ENCODE peak calls at places on chromosome 12, in ten cellular contexts. One of them, this sample, is unnamed.

GRCh38 chr12:99957866-99958466 is 26.8 kb downstream of the ANKS1B start:
- DNase-seq in colonic mucosa: no peak
- DNase-seq in heart right ventricle: no peak
- DNase-seq in psoas muscle: no peak
- DNase-seq in HL-60: no peak
- DNase-seq in mesenchymal stem cell: peak; percentile 3
- DNase-seq in fibroblast of lung: no peak
- DNase-seq in left lung: no peak
- DNase-seq in lung: no peak
- DNase-seq in heart left ventricle: no peak
- DNase-seq in this sample: no peak

GRCh38 chr12:44961887-44962286 is 85.8 kb upstream of the NELL2 start:
- DNase-seq in colonic mucosa: no peak
- DNase-seq in heart right ventricle: no peak
- DNase-seq in psoas muscle: no peak
- DNase-seq in HL-60: no peak
- DNase-seq in mesenchymal stem cell: no peak
- DNase-seq in fibroblast of lung: no peak
- DNase-seq in left lung: no peak
- DNase-seq in lung: no peak
- DNase-seq in heart left ventricle: no peak
- DNase-seq in this sample: no peak

GRCh38 chr12:113942209-113942608 is 23.9 kb downstream of the RBM19 start:
- DNase-seq in colonic mucosa: no peak
- DNase-seq in heart right ventricle: no peak
- DNase-seq in psoas muscle: no peak
- DNase-seq in HL-60: no peak
- DNase-seq in mesenchymal stem cell: no peak
- DNase-seq in fibroblast of lung: no peak
- DNase-seq in left lung: no peak
- DNase-seq in lung: no peak
- DNase-seq in heart left ventricle: no peak
- DNase-seq in this sample: no peak

GRCh38 chr12:109735051-109735521 is 21.5 kb downstream of the FAM222A start:
- DNase-seq in colonic mucosa: no peak
- DNase-seq in heart right ventricle: no peak
- DNase-seq in psoas muscle: peak; percentile 23
- DNase-seq in HL-60: no peak
- DNase-seq in mesenchymal stem cell: no peak
- DNase-seq in fibroblast of lung: no peak
- DNase-seq in left lung: peak; percentile 24
- DNase-seq in lung: no peak
- DNase-seq in heart left ventricle: peak; percentile 11
- DNase-seq in this sample: peak; percentile 8

GRCh38 chr12:126936181-126936851 is 1330.7 kb upstream of the TMEM132C start:
- DNase-seq in colonic mucosa: no peak
- DNase-seq in heart right ventricle: peak; percentile 62
- DNase-seq in psoas muscle: peak; percentile 45
- DNase-seq in HL-60: no peak
- DNase-seq in mesenchymal stem cell: no peak
- DNase-seq in fibroblast of lung: no peak
- DNase-seq in left lung: no peak
- DNase-seq in lung: peak; percentile 30
- DNase-seq in heart left ventricle: peak; percentile 44
- DNase-seq in this sample: no peak

GRCh38 chr12:80576641-80577418 is 130.6 kb upstream of the MYF6 start:
- DNase-seq in colonic mucosa: no peak
- DNase-seq in heart right ventricle: no peak
- DNase-seq in psoas muscle: no peak
- DNase-seq in HL-60: no peak
- DNase-seq in mesenchymal stem cell: no peak
- DNase-seq in fibroblast of lung: no peak
- DNase-seq in left lung: no peak
- DNase-seq in lung: no peak
- DNase-seq in heart left ventricle: no peak
- DNase-seq in this sample: no peak

GRCh38 chr12:111238075-111238734 is 130.7 kb downstream of the PHETA1 start:
- DNase-seq in colonic mucosa: no peak
- DNase-seq in heart right ventricle: no peak
- DNase-seq in psoas muscle: no peak
- DNase-seq in HL-60: no peak
- DNase-seq in mesenchymal stem cell: no peak
- DNase-seq in fibroblast of lung: no peak
- DNase-seq in left lung: no peak
- DNase-seq in lung: no peak
- DNase-seq in heart left ventricle: no peak
- DNase-seq in this sample: no peak

GRCh38 chr12:87280356-87280755 is 748.8 kb downstream of the C12orf50 start:
- DNase-seq in colonic mucosa: no peak
- DNase-seq in heart right ventricle: no peak
- DNase-seq in psoas muscle: no peak
- DNase-seq in HL-60: no peak
- DNase-seq in mesenchymal stem cell: no peak
- DNase-seq in fibroblast of lung: no peak
- DNase-seq in left lung: no peak
- DNase-seq in lung: no peak
- DNase-seq in heart left ventricle: no peak
- DNase-seq in this sample: no peak

DNA sequence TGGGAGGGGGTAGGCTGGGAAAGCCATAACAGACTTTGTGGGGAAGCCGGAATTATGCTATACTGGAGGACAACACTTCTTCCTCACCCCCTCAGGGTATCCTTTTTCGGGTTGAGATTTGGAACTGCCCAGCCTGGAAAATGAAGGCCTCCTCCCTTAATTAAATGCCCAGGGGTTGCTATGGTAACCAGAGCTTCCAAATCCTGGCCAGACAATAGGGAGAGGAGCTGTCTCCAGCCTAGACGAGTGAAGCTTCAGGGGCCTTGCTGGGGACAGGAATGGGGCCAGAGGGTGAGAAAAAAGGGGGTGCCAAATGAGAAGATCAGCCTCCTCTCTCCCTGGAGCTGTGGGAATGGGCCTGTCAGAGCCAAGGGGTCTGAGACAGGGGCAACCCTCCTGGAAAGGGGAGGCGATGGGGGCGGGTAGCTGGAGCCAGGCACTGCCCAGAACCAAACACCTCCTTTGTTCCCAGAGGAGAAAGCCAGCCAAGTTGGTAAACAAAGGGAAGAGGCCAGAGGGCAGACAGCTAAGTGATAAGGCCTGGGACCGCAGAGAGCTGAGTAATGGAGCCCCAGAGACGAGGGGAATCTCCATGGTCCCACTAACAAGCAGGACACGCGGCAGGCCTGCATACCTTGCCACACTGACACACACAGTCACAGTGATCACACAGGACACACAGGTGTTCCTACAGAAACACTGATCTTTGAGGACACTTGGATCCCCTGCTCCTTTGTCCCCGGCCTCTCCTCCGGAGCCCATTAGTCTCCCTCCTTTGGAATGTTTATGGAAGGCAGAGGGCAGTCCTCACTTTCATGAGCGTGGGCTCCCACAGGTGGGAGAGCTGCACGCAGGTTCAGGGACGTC is 17.9 kb upstream of the RND1 start:
- DNase-seq in colonic mucosa: peak; percentile 37
- DNase-seq in heart right ventricle: no peak
- DNase-seq in psoas muscle: no peak
- DNase-seq in HL-60: no peak
- DNase-seq in mesenchymal stem cell: peak; percentile 60
- DNase-seq in fibroblast of lung: no peak
- DNase-seq in left lung: no peak
- DNase-seq in lung: no peak
- DNase-seq in heart left ventricle: no peak
- DNase-seq in this sample: no peak
- H3K4me3 ChIP-seq in colonic mucosa: no peak overlapping the region
- H3K4me3 ChIP-seq in heart right ventricle: no peak overlapping the region
- H3K4me3 ChIP-seq in psoas muscle: no peak overlapping the region
- H3K4me3 ChIP-seq in HL-60: no peak overlapping the region
- H3K4me3 ChIP-seq in mesenchymal stem cell: no peak overlapping the region
- H3K4me3 ChIP-seq in fibroblast of lung: no peak overlapping the region
- H3K4me3 ChIP-seq in left lung: no peak overlapping the region
- H3K4me3 ChIP-seq in lung: no peak overlapping the region
- H3K4me3 ChIP-seq in heart left ventricle: no peak overlapping the region
- H3K4me3 ChIP-seq in this sample: no peak overlapping the region

GRCh38 chr12:6919588-6919987 is 5.2 kb downstream of the ENO2 start:
- DNase-seq in colonic mucosa: no peak
- DNase-seq in heart right ventricle: no peak
- DNase-seq in psoas muscle: no peak
- DNase-seq in HL-60: no peak
- DNase-seq in mesenchymal stem cell: no peak
- DNase-seq in fibroblast of lung: no peak
- DNase-seq in left lung: peak; percentile 9
- DNase-seq in lung: no peak
- DNase-seq in heart left ventricle: no peak
- DNase-seq in this sample: no peak

GRCh38 chr12:6923003-6923732 is 4.6 kb upstream of the ATN1 start:
- DNase-seq in colonic mucosa: no peak
- DNase-seq in heart right ventricle: no peak
- DNase-seq in psoas muscle: no peak
- DNase-seq in HL-60: no peak
- DNase-seq in mesenchymal stem cell: no peak
- DNase-seq in fibroblast of lung: no peak
- DNase-seq in left lung: no peak
- DNase-seq in lung: no peak
- DNase-seq in heart left ventricle: no peak
- DNase-seq in this sample: no peak

GRCh38 chr12:6921539-6921938 is 6.2 kb upstream of the ATN1 start:
- DNase-seq in colonic mucosa: no peak
- DNase-seq in heart right ventricle: no peak
- DNase-seq in psoas muscle: no peak
- DNase-seq in HL-60: no peak
- DNase-seq in mesenchymal stem cell: no peak
- DNase-seq in fibroblast of lung: no peak
- DNase-seq in left lung: peak; percentile 10
- DNase-seq in lung: no peak
- DNase-seq in heart left ventricle: no peak
- DNase-seq in this sample: peak; percentile 51

GRCh38 chr12:6923851-6924250 is 3.9 kb upstream of the ATN1 start:
- DNase-seq in colonic mucosa: no peak
- DNase-seq in heart right ventricle: no peak
- DNase-seq in psoas muscle: no peak
- DNase-seq in HL-60: no peak
- DNase-seq in mesenchymal stem cell: no peak
- DNase-seq in fibroblast of lung: no peak
- DNase-seq in left lung: no peak
- DNase-seq in lung: no peak
- DNase-seq in heart left ventricle: no peak
- DNase-seq in this sample: peak; percentile 69

DNA sequence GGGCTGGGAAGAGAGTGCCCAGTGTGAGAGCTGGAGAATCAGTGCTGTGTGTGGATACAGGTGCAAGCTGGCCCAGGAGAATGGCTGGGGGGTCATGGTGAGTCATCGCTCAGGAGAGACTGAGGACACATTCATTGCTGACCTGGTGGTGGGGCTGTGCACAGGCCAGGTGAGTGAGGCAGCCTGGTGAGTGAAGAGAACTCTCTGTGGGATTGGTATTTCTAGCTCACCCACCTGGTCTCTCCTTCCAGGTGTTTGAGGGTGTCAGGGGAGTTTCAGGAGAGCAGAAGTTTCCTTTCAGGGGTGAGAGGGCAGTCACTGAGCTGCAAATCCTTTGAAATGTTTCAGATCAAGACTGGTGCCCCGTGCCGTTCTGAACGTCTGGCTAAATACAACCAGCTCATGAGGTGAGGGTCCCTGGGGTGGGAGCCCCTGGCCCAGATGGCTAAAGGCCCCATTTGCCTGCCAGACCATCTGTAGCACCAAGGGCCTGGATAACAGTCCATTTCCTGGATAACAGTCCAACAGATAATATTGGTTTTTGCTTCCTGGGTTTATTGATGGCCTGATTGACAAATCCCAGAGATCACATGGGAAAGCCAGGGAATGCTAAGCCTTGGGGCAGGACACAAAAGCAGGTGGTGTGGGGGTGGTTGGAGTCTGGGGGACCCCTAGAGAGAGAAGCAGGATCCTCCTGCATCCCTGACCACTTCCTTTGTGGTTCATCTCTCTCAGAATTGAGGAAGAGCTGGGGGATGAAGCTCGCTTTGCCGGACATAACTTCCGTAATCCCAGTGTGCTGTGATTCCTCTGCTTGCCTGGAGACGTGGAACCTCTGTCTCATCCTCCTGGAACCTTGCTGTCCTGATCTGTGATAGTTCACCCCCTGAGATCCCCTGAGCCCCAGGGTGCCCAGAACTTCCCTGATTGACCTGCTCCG is 5.5 kb upstream of the ATN1 start:
- DNase-seq in colonic mucosa: no peak
- DNase-seq in heart right ventricle: no peak
- DNase-seq in psoas muscle: no peak
- DNase-seq in HL-60: no peak
- DNase-seq in mesenchymal stem cell: no peak
- DNase-seq in fibroblast of lung: no peak
- DNase-seq in left lung: peak; percentile 29
- DNase-seq in lung: no peak
- DNase-seq in heart left ventricle: no peak
- DNase-seq in this sample: peak; percentile 62
- H3K27ac ChIP-seq in colonic mucosa: no peak overlapping the region
- H3K27ac ChIP-seq in heart right ventricle: no peak overlapping the region
- H3K27ac ChIP-seq in psoas muscle: no peak overlapping the region
- H3K27ac ChIP-seq in HL-60: no peak overlapping the region
- H3K27ac ChIP-seq in mesenchymal stem cell: no peak overlapping the region
- H3K27ac ChIP-seq in fibroblast of lung: no peak overlapping the region
- H3K27ac ChIP-seq in left lung: peak overlapping the region; percentile 18
- H3K27ac ChIP-seq in lung: no peak overlapping the region
- H3K27ac ChIP-seq in heart left ventricle: no peak overlapping the region
- H3K27ac ChIP-seq in this sample: no peak overlapping the region

GRCh38 chr12:6960291-6961277 is 9.4 kb downstream of the PTPN6 start:
- DNase-seq in colonic mucosa: peak; percentile 45
- DNase-seq in heart right ventricle: no peak
- DNase-seq in psoas muscle: peak; percentile 46
- DNase-seq in HL-60: no peak
- DNase-seq in mesenchymal stem cell: no peak
- DNase-seq in fibroblast of lung: peak; percentile 33
- DNase-seq in left lung: no peak
- DNase-seq in lung: no peak
- DNase-seq in heart left ventricle: peak; percentile 20
- DNase-seq in this sample: peak; percentile 65

GRCh38 chr12:6959376-6960290 is 8.5 kb downstream of the PTPN6 start:
- DNase-seq in colonic mucosa: peak; percentile 21
- DNase-seq in heart right ventricle: peak; percentile 65
- DNase-seq in psoas muscle: peak; percentile 63
- DNase-seq in HL-60: peak; percentile 75
- DNase-seq in mesenchymal stem cell: no peak
- DNase-seq in fibroblast of lung: no peak
- DNase-seq in left lung: no peak
- DNase-seq in lung: no peak
- DNase-seq in heart left ventricle: no peak
- DNase-seq in this sample: no peak

GRCh38 chr12:6962285-6963015 is 8.0 kb downstream of the PHB2 start:
- DNase-seq in colonic mucosa: peak; percentile 91
- DNase-seq in heart right ventricle: no peak
- DNase-seq in psoas muscle: no peak
- DNase-seq in HL-60: no peak
- DNase-seq in mesenchymal stem cell: no peak
- DNase-seq in fibroblast of lung: no peak
- DNase-seq in left lung: peak; percentile 81
- DNase-seq in lung: peak; percentile 82
- DNase-seq in heart left ventricle: peak; percentile 22
- DNase-seq in this sample: no peak

GRCh38 chr12:6961695-6962284 is 8.7 kb downstream of the PHB2 start:
- DNase-seq in colonic mucosa: peak; percentile 78
- DNase-seq in heart right ventricle: peak; percentile 72
- DNase-seq in psoas muscle: peak; percentile 81
- DNase-seq in HL-60: no peak
- DNase-seq in mesenchymal stem cell: peak; percentile 91
- DNase-seq in fibroblast of lung: peak; percentile 63
- DNase-seq in left lung: peak; percentile 76
- DNase-seq in lung: peak; percentile 69
- DNase-seq in heart left ventricle: peak; percentile 61
- DNase-seq in this sample: peak; percentile 57

GRCh38 chr12:6961278-6961694 is 9.2 kb downstream of the PHB2 start:
- DNase-seq in colonic mucosa: peak; percentile 69
- DNase-seq in heart right ventricle: peak; percentile 50
- DNase-seq in psoas muscle: peak; percentile 86
- DNase-seq in HL-60: no peak
- DNase-seq in mesenchymal stem cell: peak; percentile 50
- DNase-seq in fibroblast of lung: no peak
- DNase-seq in left lung: peak; percentile 88
- DNase-seq in lung: peak; percentile 75
- DNase-seq in heart left ventricle: peak; percentile 58
- DNase-seq in this sample: peak; percentile 56
- H3K4me3 ChIP-seq in colonic mucosa: no peak overlapping the region
- H3K4me3 ChIP-seq in heart right ventricle: no peak overlapping the region
- H3K4me3 ChIP-seq in psoas muscle: peak overlapping the region; percentile 13
- H3K4me3 ChIP-seq in HL-60: no peak overlapping the region
- H3K4me3 ChIP-seq in mesenchymal stem cell: no peak overlapping the region
- H3K4me3 ChIP-seq in fibroblast of lung: no peak overlapping the region
- H3K4me3 ChIP-seq in left lung: peak overlapping the region; percentile 47
- H3K4me3 ChIP-seq in lung: no peak overlapping the region
- H3K4me3 ChIP-seq in heart left ventricle: peak overlapping the region; percentile 43
- H3K4me3 ChIP-seq in this sample: no peak overlapping the region

GRCh38 chr12:82665142-82665923 is 21.4 kb upstream of the TMTC2 start:
- DNase-seq in colonic mucosa: no peak
- DNase-seq in heart right ventricle: no peak
- DNase-seq in psoas muscle: no peak
- DNase-seq in HL-60: no peak
- DNase-seq in mesenchymal stem cell: no peak
- DNase-seq in fibroblast of lung: no peak
- DNase-seq in left lung: no peak
- DNase-seq in lung: no peak
- DNase-seq in heart left ventricle: no peak
- DNase-seq in this sample: no peak
- H3K27ac ChIP-seq in colonic mucosa: no peak overlapping the region
- H3K27ac ChIP-seq in heart right ventricle: no peak overlapping the region
- H3K27ac ChIP-seq in psoas muscle: no peak overlapping the region
- H3K27ac ChIP-seq in HL-60: no peak overlapping the region
- H3K27ac ChIP-seq in mesenchymal stem cell: no peak overlapping the region
- H3K27ac ChIP-seq in fibroblast of lung: no peak overlapping the region
- H3K27ac ChIP-seq in left lung: no peak overlapping the region
- H3K27ac ChIP-seq in lung: no peak overlapping the region
- H3K27ac ChIP-seq in heart left ventricle: no peak overlapping the region
- H3K27ac ChIP-seq in this sample: no peak overlapping the region